ENCODE peak calls at places on chromosomes 1 and 21, in seven cellular contexts. One of them, this sample, is unnamed.

GRCh38 chr1:172556461-172556860 is 23.5 kb downstream of the SUCO start:
- DNase-seq in ovary: no peak
- DNase-seq in HL-60: no peak
- DNase-seq in memory B cell: no peak
- DNase-seq in progenitor cell of endocrine pancreas: no peak
- DNase-seq in activated CD8-positive, alpha-beta memory T cell treated with anti-CD3 and anti-CD28 coated beads for 1 hour: no peak
- DNase-seq in HTR-8/SVneo: no peak
- DNase-seq in this sample: no peak

GRCh38 chr1:39104158-39105060 is 78.3 kb downstream of the NDUFS5 start:
- DNase-seq in ovary: peak; percentile 10
- DNase-seq in HL-60: no peak
- DNase-seq in memory B cell: no peak
- DNase-seq in progenitor cell of endocrine pancreas: no peak
- DNase-seq in activated CD8-positive, alpha-beta memory T cell treated with anti-CD3 and anti-CD28 coated beads for 1 hour: no peak
- DNase-seq in HTR-8/SVneo: no peak
- DNase-seq in this sample: no peak

GRCh38 chr21:17537299-17537698 is 24.5 kb downstream of the CXADR start:
- DNase-seq in ovary: no peak
- DNase-seq in HL-60: no peak
- DNase-seq in memory B cell: no peak
- DNase-seq in progenitor cell of endocrine pancreas: no peak
- DNase-seq in activated CD8-positive, alpha-beta memory T cell treated with anti-CD3 and anti-CD28 coated beads for 1 hour: no peak
- DNase-seq in HTR-8/SVneo: peak; percentile 64
- DNase-seq in this sample: no peak

GRCh38 chr1:6601865-6602668 is 602 bp downstream of the KLHL21 start:
- DNase-seq in ovary: peak; percentile 75
- DNase-seq in HL-60: no peak
- DNase-seq in memory B cell: peak; percentile 44
- DNase-seq in progenitor cell of endocrine pancreas: peak; percentile 37
- DNase-seq in activated CD8-positive, alpha-beta memory T cell treated with anti-CD3 and anti-CD28 coated beads for 1 hour: no peak
- DNase-seq in HTR-8/SVneo: no peak
- DNase-seq in this sample: no peak

GRCh38 chr1:17574502-17574901 is 35.0 kb downstream of the ARHGEF10L start:
- DNase-seq in ovary: no peak
- DNase-seq in HL-60: no peak
- DNase-seq in memory B cell: no peak
- DNase-seq in progenitor cell of endocrine pancreas: no peak
- DNase-seq in activated CD8-positive, alpha-beta memory T cell treated with anti-CD3 and anti-CD28 coated beads for 1 hour: no peak
- DNase-seq in HTR-8/SVneo: no peak
- DNase-seq in this sample: no peak

GRCh38 chr1:228646717-228647522 is 88.4 kb upstream of the RHOU start:
- DNase-seq in ovary: peak; percentile 68
- DNase-seq in HL-60: peak; percentile 69
- DNase-seq in memory B cell: peak; percentile 42
- DNase-seq in progenitor cell of endocrine pancreas: no peak
- DNase-seq in activated CD8-positive, alpha-beta memory T cell treated with anti-CD3 and anti-CD28 coated beads for 1 hour: no peak
- DNase-seq in HTR-8/SVneo: peak; percentile 30
- DNase-seq in this sample: no peak

GRCh38 chr1:60875139-60875538 is 207.2 kb upstream of the NFIA start:
- DNase-seq in ovary: no peak
- DNase-seq in HL-60: no peak
- DNase-seq in memory B cell: no peak
- DNase-seq in progenitor cell of endocrine pancreas: no peak
- DNase-seq in activated CD8-positive, alpha-beta memory T cell treated with anti-CD3 and anti-CD28 coated beads for 1 hour: no peak
- DNase-seq in HTR-8/SVneo: no peak
- DNase-seq in this sample: no peak

GRCh38 chr1:14366361-14367018 is 232.0 kb upstream of the KAZN start:
- DNase-seq in ovary: peak; percentile 28
- DNase-seq in HL-60: no peak
- DNase-seq in memory B cell: no peak
- DNase-seq in progenitor cell of endocrine pancreas: no peak
- DNase-seq in activated CD8-positive, alpha-beta memory T cell treated with anti-CD3 and anti-CD28 coated beads for 1 hour: no peak
- DNase-seq in HTR-8/SVneo: no peak
- DNase-seq in this sample: no peak

GRCh38 chr1:25715888-25716287 is 84.1 kb upstream of the SELENON start:
- DNase-seq in ovary: no peak
- DNase-seq in HL-60: no peak
- DNase-seq in memory B cell: no peak
- DNase-seq in progenitor cell of endocrine pancreas: no peak
- DNase-seq in activated CD8-positive, alpha-beta memory T cell treated with anti-CD3 and anti-CD28 coated beads for 1 hour: no peak
- DNase-seq in HTR-8/SVneo: no peak
- DNase-seq in this sample: no peak

GRCh38 chr1:9302745-9303524 is 10.2 kb downstream of the SPSB1 start:
- DNase-seq in ovary: peak; percentile 22
- DNase-seq in HL-60: no peak
- DNase-seq in memory B cell: no peak
- DNase-seq in progenitor cell of endocrine pancreas: no peak
- DNase-seq in activated CD8-positive, alpha-beta memory T cell treated with anti-CD3 and anti-CD28 coated beads for 1 hour: no peak
- DNase-seq in HTR-8/SVneo: peak; percentile 67
- DNase-seq in this sample: peak; percentile 78

GRCh38 chr1:208077232-208077751 is 166.4 kb upstream of the CD34 start:
- DNase-seq in ovary: no peak
- DNase-seq in HL-60: no peak
- DNase-seq in memory B cell: no peak
- DNase-seq in progenitor cell of endocrine pancreas: no peak
- DNase-seq in activated CD8-positive, alpha-beta memory T cell treated with anti-CD3 and anti-CD28 coated beads for 1 hour: no peak
- DNase-seq in HTR-8/SVneo: no peak
- DNase-seq in this sample: no peak

GRCh38 chr1:179166663-179167417 is 62.6 kb downstream of the ABL2 start:
- DNase-seq in ovary: no peak
- DNase-seq in HL-60: no peak
- DNase-seq in memory B cell: no peak
- DNase-seq in progenitor cell of endocrine pancreas: no peak
- DNase-seq in activated CD8-positive, alpha-beta memory T cell treated with anti-CD3 and anti-CD28 coated beads for 1 hour: no peak
- DNase-seq in HTR-8/SVneo: no peak
- DNase-seq in this sample: peak; percentile 42

GRCh38 chr1:169538998-169539871 is 47.0 kb downstream of the F5 start:
- DNase-seq in ovary: no peak
- DNase-seq in HL-60: no peak
- DNase-seq in memory B cell: no peak
- DNase-seq in progenitor cell of endocrine pancreas: no peak
- DNase-seq in activated CD8-positive, alpha-beta memory T cell treated with anti-CD3 and anti-CD28 coated beads for 1 hour: no peak
- DNase-seq in HTR-8/SVneo: peak; percentile 7
- DNase-seq in this sample: no peak

GRCh38 chr1:7863756-7864328 is 11.0 kb upstream of the UTS2 start:
- DNase-seq in ovary: no peak
- DNase-seq in HL-60: no peak
- DNase-seq in memory B cell: no peak
- DNase-seq in progenitor cell of endocrine pancreas: no peak
- DNase-seq in activated CD8-positive, alpha-beta memory T cell treated with anti-CD3 and anti-CD28 coated beads for 1 hour: no peak
- DNase-seq in HTR-8/SVneo: no peak
- DNase-seq in this sample: no peak

GRCh38 chr1:204837440-204838084 is 33.1 kb upstream of the NFASC start:
- DNase-seq in ovary: peak; percentile 68
- DNase-seq in HL-60: peak; percentile 1
- DNase-seq in memory B cell: no peak
- DNase-seq in progenitor cell of endocrine pancreas: peak; percentile 74
- DNase-seq in activated CD8-positive, alpha-beta memory T cell treated with anti-CD3 and anti-CD28 coated beads for 1 hour: no peak
- DNase-seq in HTR-8/SVneo: peak; percentile 71
- DNase-seq in this sample: peak; percentile 32

GRCh38 chr1:149963358-149963757 is 26.7 kb upstream of the MTMR11 start:
- DNase-seq in ovary: no peak
- DNase-seq in HL-60: no peak
- DNase-seq in memory B cell: no peak
- DNase-seq in progenitor cell of endocrine pancreas: no peak
- DNase-seq in activated CD8-positive, alpha-beta memory T cell treated with anti-CD3 and anti-CD28 coated beads for 1 hour: no peak
- DNase-seq in HTR-8/SVneo: no peak
- DNase-seq in this sample: no peak

GRCh38 chr1:29202053-29202452 is 20.4 kb upstream of the SRSF4 start:
- DNase-seq in ovary: no peak
- DNase-seq in HL-60: no peak
- DNase-seq in memory B cell: no peak
- DNase-seq in progenitor cell of endocrine pancreas: no peak
- DNase-seq in activated CD8-positive, alpha-beta memory T cell treated with anti-CD3 and anti-CD28 coated beads for 1 hour: no peak
- DNase-seq in HTR-8/SVneo: no peak
- DNase-seq in this sample: no peak

GRCh38 chr1:155698382-155699038 is 9.6 kb downstream of the DAP3 start:
- DNase-seq in ovary: no peak
- DNase-seq in HL-60: no peak
- DNase-seq in memory B cell: no peak
- DNase-seq in progenitor cell of endocrine pancreas: no peak
- DNase-seq in activated CD8-positive, alpha-beta memory T cell treated with anti-CD3 and anti-CD28 coated beads for 1 hour: no peak
- DNase-seq in HTR-8/SVneo: no peak
- DNase-seq in this sample: peak; percentile 8

GRCh38 chr1:59178803-59179202 is 118.1 kb upstream of the FGGY start:
- DNase-seq in ovary: no peak
- DNase-seq in HL-60: no peak
- DNase-seq in memory B cell: no peak
- DNase-seq in progenitor cell of endocrine pancreas: no peak
- DNase-seq in activated CD8-positive, alpha-beta memory T cell treated with anti-CD3 and anti-CD28 coated beads for 1 hour: no peak
- DNase-seq in HTR-8/SVneo: no peak
- DNase-seq in this sample: no peak

GRCh38 chr1:25619101-25619890 is 2.7 kb downstream of the MAN1C1 start:
- DNase-seq in ovary: peak; percentile 71
- DNase-seq in HL-60: no peak
- DNase-seq in memory B cell: no peak
- DNase-seq in progenitor cell of endocrine pancreas: peak; percentile 54
- DNase-seq in activated CD8-positive, alpha-beta memory T cell treated with anti-CD3 and anti-CD28 coated beads for 1 hour: no peak
- DNase-seq in HTR-8/SVneo: no peak
- DNase-seq in this sample: no peak

GRCh38 chr1:201495447-201496295 is 11.3 kb downstream of the CSRP1 start:
- DNase-seq in ovary: peak; percentile 86
- DNase-seq in HL-60: no peak
- DNase-seq in memory B cell: no peak
- DNase-seq in progenitor cell of endocrine pancreas: no peak
- DNase-seq in activated CD8-positive, alpha-beta memory T cell treated with anti-CD3 and anti-CD28 coated beads for 1 hour: no peak
- DNase-seq in HTR-8/SVneo: no peak
- DNase-seq in this sample: no peak

GRCh38 chr1:54803761-54804470 is 2.8 kb upstream of the TTC22 start:
- DNase-seq in ovary: no peak
- DNase-seq in HL-60: no peak
- DNase-seq in memory B cell: no peak
- DNase-seq in progenitor cell of endocrine pancreas: no peak
- DNase-seq in activated CD8-positive, alpha-beta memory T cell treated with anti-CD3 and anti-CD28 coated beads for 1 hour: no peak
- DNase-seq in HTR-8/SVneo: no peak
- DNase-seq in this sample: no peak

GRCh38 chr1:98468111-98468717 is 193.3 kb upstream of the SNX7 start:
- DNase-seq in ovary: no peak
- DNase-seq in HL-60: no peak
- DNase-seq in memory B cell: no peak
- DNase-seq in progenitor cell of endocrine pancreas: no peak
- DNase-seq in activated CD8-positive, alpha-beta memory T cell treated with anti-CD3 and anti-CD28 coated beads for 1 hour: no peak
- DNase-seq in HTR-8/SVneo: peak; percentile 5
- DNase-seq in this sample: peak; percentile 24

GRCh38 chr1:17527036-17527914 is 12.2 kb upstream of the ARHGEF10L start:
- DNase-seq in ovary: no peak
- DNase-seq in HL-60: no peak
- DNase-seq in memory B cell: no peak
- DNase-seq in progenitor cell of endocrine pancreas: no peak
- DNase-seq in activated CD8-positive, alpha-beta memory T cell treated with anti-CD3 and anti-CD28 coated beads for 1 hour: no peak
- DNase-seq in HTR-8/SVneo: no peak
- DNase-seq in this sample: peak; percentile 24

GRCh38 chr1:97084566-97084965 is 363.0 kb downstream of the PTBP2 start:
- DNase-seq in ovary: no peak
- DNase-seq in HL-60: no peak
- DNase-seq in memory B cell: no peak
- DNase-seq in progenitor cell of endocrine pancreas: no peak
- DNase-seq in activated CD8-positive, alpha-beta memory T cell treated with anti-CD3 and anti-CD28 coated beads for 1 hour: no peak
- DNase-seq in HTR-8/SVneo: no peak
- DNase-seq in this sample: no peak

GRCh38 chr1:94843846-94844245 is 23.7 kb downstream of the SLC44A3 start:
- DNase-seq in ovary: no peak
- DNase-seq in HL-60: no peak
- DNase-seq in memory B cell: no peak
- DNase-seq in progenitor cell of endocrine pancreas: no peak
- DNase-seq in activated CD8-positive, alpha-beta memory T cell treated with anti-CD3 and anti-CD28 coated beads for 1 hour: no peak
- DNase-seq in HTR-8/SVneo: no peak
- DNase-seq in this sample: no peak

GRCh38 chr21:42097860-42098259 is 26.7 kb downstream of the UMODL1 start:
- DNase-seq in ovary: no peak
- DNase-seq in HL-60: no peak
- DNase-seq in memory B cell: no peak
- DNase-seq in progenitor cell of endocrine pancreas: no peak
- DNase-seq in activated CD8-positive, alpha-beta memory T cell treated with anti-CD3 and anti-CD28 coated beads for 1 hour: no peak
- DNase-seq in HTR-8/SVneo: peak; percentile 94
- DNase-seq in this sample: peak; percentile 94

GRCh38 chr1:145740269-145740668 is 21.0 kb downstream of the CD160 start:
- DNase-seq in ovary: no peak
- DNase-seq in HL-60: no peak
- DNase-seq in memory B cell: no peak
- DNase-seq in progenitor cell of endocrine pancreas: no peak
- DNase-seq in activated CD8-positive, alpha-beta memory T cell treated with anti-CD3 and anti-CD28 coated beads for 1 hour: no peak
- DNase-seq in HTR-8/SVneo: no peak
- DNase-seq in this sample: peak; percentile 70

GRCh38 chr1:161482610-161483009 is 22.6 kb upstream of the FCGR2A start:
- DNase-seq in ovary: no peak
- DNase-seq in HL-60: no peak
- DNase-seq in memory B cell: no peak
- DNase-seq in progenitor cell of endocrine pancreas: no peak
- DNase-seq in activated CD8-positive, alpha-beta memory T cell treated with anti-CD3 and anti-CD28 coated beads for 1 hour: no peak
- DNase-seq in HTR-8/SVneo: no peak
- DNase-seq in this sample: no peak

GRCh38 chr1:161044535-161044907 is 1.3 kb downstream of the USF1 start:
- DNase-seq in ovary: no peak
- DNase-seq in HL-60: peak; percentile 37
- DNase-seq in memory B cell: no peak
- DNase-seq in progenitor cell of endocrine pancreas: no peak
- DNase-seq in activated CD8-positive, alpha-beta memory T cell treated with anti-CD3 and anti-CD28 coated beads for 1 hour: no peak
- DNase-seq in HTR-8/SVneo: no peak
- DNase-seq in this sample: no peak

GRCh38 chr1:13804240-13804633 is 104.2 kb downstream of the PRDM2 start:
- DNase-seq in ovary: no peak
- DNase-seq in HL-60: no peak
- DNase-seq in memory B cell: no peak
- DNase-seq in progenitor cell of endocrine pancreas: no peak
- DNase-seq in activated CD8-positive, alpha-beta memory T cell treated with anti-CD3 and anti-CD28 coated beads for 1 hour: no peak
- DNase-seq in HTR-8/SVneo: no peak
- DNase-seq in this sample: no peak

GRCh38 chr21:46555225-46555617 is 49.7 kb downstream of the S100B start:
- DNase-seq in ovary: no peak
- DNase-seq in HL-60: no peak
- DNase-seq in memory B cell: no peak
- DNase-seq in progenitor cell of endocrine pancreas: no peak
- DNase-seq in activated CD8-positive, alpha-beta memory T cell treated with anti-CD3 and anti-CD28 coated beads for 1 hour: no peak
- DNase-seq in HTR-8/SVneo: no peak
- DNase-seq in this sample: no peak

GRCh38 chr1:39063775-39064174 is 37.6 kb downstream of the NDUFS5 start:
- DNase-seq in ovary: no peak
- DNase-seq in HL-60: no peak
- DNase-seq in memory B cell: no peak
- DNase-seq in progenitor cell of endocrine pancreas: no peak
- DNase-seq in activated CD8-positive, alpha-beta memory T cell treated with anti-CD3 and anti-CD28 coated beads for 1 hour: no peak
- DNase-seq in HTR-8/SVneo: no peak
- DNase-seq in this sample: no peak

GRCh38 chr1:184610872-184611614 is 143.6 kb downstream of the EDEM3 start:
- DNase-seq in ovary: no peak
- DNase-seq in HL-60: no peak
- DNase-seq in memory B cell: no peak
- DNase-seq in progenitor cell of endocrine pancreas: no peak
- DNase-seq in activated CD8-positive, alpha-beta memory T cell treated with anti-CD3 and anti-CD28 coated beads for 1 hour: no peak
- DNase-seq in HTR-8/SVneo: no peak
- DNase-seq in this sample: no peak